ENCODE peak calls at places on chromosomes 11 and 22, in ten cellular contexts. F, E, M, I, G, Y, Q, N, X and H are unnamed samples.

GRCh38 chr11:14393889-14394288 is 34.9 kb upstream of the RRAS2 start:
- DNase-seq in F (no peak), E (no peak), M (no peak), I (no peak), G (no peak), Y (no peak), Q (no peak), N (no peak), X (no peak), H (no peak)

GRCh38 chr11:126305699-126306098 is 1.8 kb downstream of the DCPS start:
- DNase-seq in F (no peak), E (no peak), M (no peak), I (no peak), G (no peak), Y (peak), Q (no peak), N (no peak), X (no peak), H (no peak)

GRCh38 chr11:78426845-78427244 is 9.2 kb upstream of the GAB2 start:
- DNase-seq in F (no peak), E (no peak), M (no peak), I (no peak), G (no peak), Y (peak), Q (no peak), N (no peak), X (no peak), H (no peak)

GRCh38 chr11:14645247-14645912 is 1.8 kb downstream of the PDE3B start:
- DNase-seq in F (no peak), E (peak), M (no peak), I (no peak), G (no peak), Y (peak), Q (no peak), N (no peak), X (peak), H (peak)

GRCh38 chr22:29717789-29718188 is 2.0 kb upstream of the CABP7 start:
- DNase-seq in F (no peak), E (no peak), M (no peak), I (no peak), G (no peak), Y (no peak), Q (no peak), N (no peak), X (no peak), H (no peak)

GRCh38 chr11:20203836-20204235 is 43.6 kb upstream of the DBX1 start:
- DNase-seq in F (no peak), E (no peak), M (no peak), I (no peak), G (no peak), Y (no peak), Q (no peak), N (no peak), X (no peak), H (no peak)

GRCh38 chr11:68071281-68072048 is 32.6 kb downstream of the TCIRG1 start:
- DNase-seq in F (no peak), E (no peak), M (no peak), I (no peak), G (no peak), Y (no peak), Q (no peak), N (no peak), X (no peak), H (no peak)

GRCh38 chr11:46134061-46134460 is 12.8 kb upstream of the PHF21A start:
- DNase-seq in F (no peak), E (no peak), M (no peak), I (no peak), G (no peak), Y (no peak), Q (no peak), N (no peak), X (no peak), H (no peak)

GRCh38 chr11:86484795-86485166 is 110.1 kb downstream of the CCDC81 start:
- DNase-seq in F (no peak), E (no peak), M (no peak), I (no peak), G (no peak), Y (no peak), Q (no peak), N (no peak), X (no peak), H (no peak)

GRCh38 chr22:49528420-49528720 is 299.3 kb downstream of the BRD1 start:
- DNase-seq in F (no peak), E (no peak), M (no peak), I (no peak), G (no peak), Y (no peak), Q (no peak), N (no peak), X (no peak), H (no peak)

GRCh38 chr22:29110946-29111345 is 38.1 kb downstream of the KREMEN1 start:
- DNase-seq in F (no peak), E (no peak), M (no peak), I (no peak), G (no peak), Y (no peak), Q (no peak), N (no peak), X (no peak), H (no peak)

GRCh38 chr11:66470015-66470414 is 3.3 kb downstream of the PELI3 start:
- DNase-seq in F (no peak), E (no peak), M (no peak), I (no peak), G (no peak), Y (no peak), Q (no peak), N (no peak), X (no peak), H (no peak)

GRCh38 chr11:10197091-10197490 is 96.9 kb downstream of the SBF2 start:
- DNase-seq in F (no peak), E (no peak), M (no peak), I (no peak), G (no peak), Y (no peak), Q (no peak), N (peak), X (peak), H (no peak)

GRCh38 chr11:126257144-126257543 is 11.6 kb downstream of the SRPRA start:
- DNase-seq in F (no peak), E (no peak), M (no peak), I (no peak), G (no peak), Y (no peak), Q (no peak), N (no peak), X (no peak), H (no peak)

GRCh38 chr22:31079095-31079642 is 1.9 kb upstream of the SMTN start:
- DNase-seq in F (no peak), E (no peak), M (no peak), I (no peak), G (no peak), Y (no peak), Q (peak), N (no peak), X (no peak), H (no peak)

GRCh38 chr11:88341852-88342251 is 4.3 kb upstream of the CTSC start:
- DNase-seq in F (no peak), E (no peak), M (peak), I (no peak), G (peak), Y (no peak), Q (no peak), N (no peak), X (no peak), H (no peak)
- TF ChIP-seq CTCF in F (no peak), E (no peak), M (peak), I (no peak), G (peak), Y (no peak), Q (no peak), N (no peak), X (no peak), H (no peak)

GRCh38 chr22:45459235-45459634 is 43.4 kb upstream of the FBLN1 start:
- DNase-seq in F (no peak), E (no peak), M (no peak), I (no peak), G (no peak), Y (no peak), Q (no peak), N (no peak), X (no peak), H (no peak)

GRCh38 chr22:45460288-45461109 is 42.2 kb upstream of the FBLN1 start:
- DNase-seq in F (no peak), E (peak), M (no peak), I (no peak), G (no peak), Y (no peak), Q (peak), N (no peak), X (peak), H (peak)

GRCh38 chr22:45456811-45457210 is 43.3 kb downstream of the RIBC2 start:
- DNase-seq in F (no peak), E (no peak), M (no peak), I (no peak), G (no peak), Y (no peak), Q (no peak), N (no peak), X (no peak), H (no peak)

GRCh38 chr22:45458532-45458931 is 44.2 kb upstream of the FBLN1 start:
- DNase-seq in F (no peak), E (no peak), M (no peak), I (no peak), G (no peak), Y (no peak), Q (no peak), N (no peak), X (no peak), H (no peak)

GRCh38 chr22:45462034-45462655 is 40.5 kb upstream of the FBLN1 start:
- DNase-seq in F (no peak), E (no peak), M (no peak), I (no peak), G (no peak), Y (peak), Q (no peak), N (no peak), X (no peak), H (no peak)
- TF ChIP-seq CTCF in F (no peak), E (no peak), M (peak), I (no peak), G (peak), Y (no peak), Q (no peak), N (peak), X (no peak), H (no peak)

DNA sequence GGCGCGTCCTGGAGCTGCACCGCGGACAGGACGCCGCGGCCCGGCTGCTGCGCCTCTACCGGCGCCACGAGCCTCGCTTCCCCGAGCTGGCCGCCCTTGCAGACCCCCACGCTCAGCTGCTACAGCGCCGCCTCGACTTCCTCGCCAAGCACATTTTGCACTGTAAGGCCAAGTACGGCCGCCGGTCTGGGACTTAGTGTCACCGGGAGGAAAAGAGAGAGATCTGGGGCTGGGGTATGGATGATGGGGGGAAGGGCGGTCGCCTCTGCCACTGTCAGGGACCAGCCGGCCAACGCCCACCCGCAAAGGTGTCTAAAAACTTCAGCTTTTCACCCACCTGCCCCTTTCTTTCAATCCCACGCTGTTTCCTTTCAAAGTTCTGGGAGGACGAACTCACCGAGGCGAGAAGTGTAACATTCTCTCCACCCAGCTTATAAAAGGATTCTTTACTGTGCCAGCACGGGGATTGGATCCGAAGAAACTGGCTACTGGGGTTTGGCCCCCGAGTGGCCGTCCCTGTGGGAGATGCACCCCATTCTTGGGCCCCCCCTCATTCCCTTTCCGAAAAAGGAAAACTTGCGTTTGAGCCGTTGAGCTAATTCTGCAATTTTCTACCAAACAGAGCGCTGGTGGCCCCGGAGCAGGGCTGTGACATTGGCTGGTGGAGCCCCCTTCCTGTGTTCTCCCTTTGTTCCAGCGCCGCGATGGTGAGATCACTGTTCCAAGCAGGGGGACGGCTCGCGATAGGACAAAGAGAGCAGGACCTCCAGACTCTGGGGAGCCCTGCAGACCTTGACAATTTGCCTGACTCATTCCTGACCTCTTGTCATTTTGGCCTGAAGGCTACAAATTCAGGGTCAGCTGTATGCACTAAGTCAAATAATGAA is 1.7 kb downstream of the FJX1 start:
- DNase-seq in F (no peak), E (peak), M (peak), I (no peak), G (peak), Y (peak), Q (peak), N (peak), X (peak), H (peak)
- TF ChIP-seq CTCF in F (no peak), E (peak), M (no peak), I (no peak), G (no peak), Y (peak), Q (no peak), N (peak), X (peak), H (peak)

DNA sequence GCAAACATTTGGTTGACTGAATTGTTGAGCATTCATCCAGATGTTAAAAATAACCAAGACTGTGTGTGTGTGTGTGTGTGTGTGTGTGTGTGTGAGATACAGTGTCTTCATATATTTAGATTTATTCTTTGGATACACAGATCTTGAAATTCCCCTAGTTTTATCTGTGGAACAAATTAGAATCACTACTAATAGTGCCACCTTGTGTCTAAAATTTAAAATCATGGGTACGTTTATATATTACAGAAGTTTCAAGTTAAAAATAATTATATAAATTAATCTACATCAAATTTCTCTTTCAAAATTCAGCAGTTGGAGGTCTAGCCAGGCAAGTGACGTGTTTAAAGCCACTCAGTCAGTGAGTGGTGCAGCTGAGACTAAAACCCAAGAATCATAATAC is 1566.2 kb upstream of the TENM4 start:
- DNase-seq in F (no peak), E (peak), M (no peak), I (no peak), G (no peak), Y (no peak), Q (no peak), N (no peak), X (peak), H (peak)
- TF ChIP-seq CTCF in F (no peak), E (peak), M (peak), I (no peak), G (no peak), Y (no peak), Q (no peak), N (peak), X (no peak), H (peak)

DNA sequence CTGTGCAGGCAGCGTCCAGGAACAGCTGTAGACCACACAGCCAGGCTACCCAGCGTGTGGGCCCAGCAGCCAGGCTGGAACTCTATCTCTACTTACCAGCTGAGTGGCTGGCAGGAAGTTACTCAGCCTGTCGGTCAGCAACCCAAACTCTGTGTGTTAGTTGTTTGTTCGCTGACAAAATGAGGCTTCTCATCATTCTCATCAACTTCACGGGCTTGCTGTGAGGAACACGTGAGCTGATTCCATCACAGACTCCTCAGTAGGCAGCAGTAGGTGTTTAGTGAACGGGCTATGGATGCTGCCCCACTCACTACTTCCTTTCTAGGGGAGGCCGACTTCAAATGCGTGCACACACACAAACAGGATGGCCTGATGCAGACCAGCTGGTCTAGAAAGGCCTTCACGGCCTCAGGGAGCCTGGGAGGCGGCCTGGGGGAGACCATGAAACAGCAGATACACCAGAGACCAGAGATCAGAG is 830 bp upstream of the SPDYC start:
- DNase-seq in F (no peak), E (peak), M (no peak), I (peak), G (no peak), Y (no peak), Q (no peak), N (no peak), X (peak), H (peak)
- TF ChIP-seq CTCF in F (no peak), E (no peak), M (no peak), I (no peak), G (no peak), Y (no peak), Q (no peak), N (no peak), X (no peak), H (no peak)

DNA sequence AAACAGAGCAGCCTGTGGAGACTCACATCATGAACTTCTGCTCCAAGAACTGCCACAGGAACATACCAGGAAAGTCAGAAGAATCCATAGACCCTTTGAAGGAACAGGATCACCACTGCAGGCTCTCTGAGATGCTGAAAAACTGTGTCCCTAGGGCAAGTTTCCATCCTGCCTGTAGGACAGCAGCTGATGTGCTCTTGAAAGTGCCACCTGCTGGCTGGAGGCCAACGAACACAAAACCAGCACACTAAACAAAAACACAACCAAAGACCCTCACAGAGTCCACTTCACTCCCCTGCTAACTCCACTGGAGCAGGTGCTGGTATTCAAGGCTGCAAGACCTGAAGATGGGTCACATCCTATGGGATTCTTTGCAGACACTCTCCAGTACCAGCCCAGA is 12.0 kb upstream of the NXPE1 start:
- DNase-seq in F (no peak), E (no peak), M (no peak), I (no peak), G (no peak), Y (peak), Q (no peak), N (no peak), X (no peak), H (no peak)
- TF ChIP-seq CTCF in F (no peak), E (no peak), M (no peak), I (no peak), G (no peak), Y (no peak), Q (no peak), N (no peak), X (no peak), H (no peak)

DNA sequence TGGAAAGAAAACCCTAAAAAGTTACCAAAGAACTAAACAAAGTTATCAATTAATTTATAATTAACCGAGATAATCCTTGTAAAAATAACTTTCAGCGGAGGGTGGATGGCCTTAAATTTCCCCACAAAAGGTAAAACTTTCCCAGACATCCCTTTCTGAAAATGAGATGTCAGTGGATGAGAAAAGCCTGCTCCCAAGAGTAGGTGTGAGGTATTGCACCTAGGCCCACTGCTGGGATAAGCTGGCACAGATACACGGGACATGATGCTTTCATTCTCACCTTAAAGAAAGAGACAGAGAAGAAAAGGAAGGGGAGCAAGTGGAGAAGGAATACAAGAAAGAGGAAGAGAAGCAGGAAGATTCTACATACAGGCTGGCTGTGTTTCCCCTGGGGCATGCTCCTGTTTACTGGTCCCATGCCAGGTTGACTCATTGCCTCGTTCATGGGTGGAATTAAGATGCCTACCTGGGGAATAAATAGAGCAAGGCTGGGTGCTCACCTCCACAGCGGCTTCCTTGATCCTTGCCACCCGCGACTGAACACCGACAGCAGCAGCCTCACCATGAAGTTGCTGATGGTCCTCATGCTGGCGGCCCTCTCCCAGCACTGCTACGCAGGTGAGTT is at the start of gene SCGB2A2:
- DNase-seq in F (no peak), E (no peak), M (no peak), I (no peak), G (no peak), Y (no peak), Q (no peak), N (no peak), X (peak), H (no peak)
- TF ChIP-seq CTCF in F (no peak), E (peak), M (peak), I (no peak), G (no peak), Y (peak), Q (no peak), N (peak), X (peak), H (no peak)

GRCh38 chr22:43200031-43200430 is 13.1 kb upstream of the TTLL12 start:
- DNase-seq in F (no peak), E (no peak), M (no peak), I (no peak), G (no peak), Y (no peak), Q (no peak), N (no peak), X (no peak), H (no peak)
- TF ChIP-seq CTCF in F (no peak), E (no peak), M (no peak), I (no peak), G (no peak), Y (no peak), Q (no peak), N (no peak), X (no peak), H (no peak)